ENCODE peak calls at places on chromosomes 6 and 20, in seven cellular contexts. One of them, this sample, is unnamed.
A peak's percentile ranks its signal among the peaks of the same experiment; 100 is the strongest.

GRCh38 chr6:166736606-166737005 is 109.6 kb upstream of the RPS6KA2 start:
- DNase-seq in A673: peak; percentile 85
- DNase-seq in DMS153: peak; percentile 24
- DNase-seq in neural crest cell: no peak
- DNase-seq in stimulated activated CD8-positive, alpha-beta memory T cell treated with anti-CD3 and anti-CD28 coated beads, Interleukin-15, amount 100 ng/mL, for 24 hours: no peak
- DNase-seq in C1 segment of cervical spinal cord: no peak
- DNase-seq in cardiac fibroblast: peak; percentile 70
- DNase-seq in this sample: peak; percentile 79

GRCh38 chr20:59317332-59317731 is 16.9 kb downstream of the EDN3 start:
- DNase-seq in A673: no peak
- DNase-seq in DMS153: no peak
- DNase-seq in neural crest cell: no peak
- DNase-seq in stimulated activated CD8-positive, alpha-beta memory T cell treated with anti-CD3 and anti-CD28 coated beads, Interleukin-15, amount 100 ng/mL, for 24 hours: no peak
- DNase-seq in C1 segment of cervical spinal cord: no peak
- DNase-seq in cardiac fibroblast: no peak
- DNase-seq in this sample: no peak

GRCh38 chr20:59013959-59014608 is 5.1 kb upstream of the TUBB1 start:
- DNase-seq in A673: no peak
- DNase-seq in DMS153: no peak
- DNase-seq in neural crest cell: no peak
- DNase-seq in stimulated activated CD8-positive, alpha-beta memory T cell treated with anti-CD3 and anti-CD28 coated beads, Interleukin-15, amount 100 ng/mL, for 24 hours: no peak
- DNase-seq in C1 segment of cervical spinal cord: no peak
- DNase-seq in cardiac fibroblast: peak; percentile 83
- DNase-seq in this sample: no peak

GRCh38 chr6:22709804-22710203 is 140.4 kb downstream of the HDGFL1 start:
- DNase-seq in A673: no peak
- DNase-seq in DMS153: no peak
- DNase-seq in neural crest cell: no peak
- DNase-seq in stimulated activated CD8-positive, alpha-beta memory T cell treated with anti-CD3 and anti-CD28 coated beads, Interleukin-15, amount 100 ng/mL, for 24 hours: no peak
- DNase-seq in C1 segment of cervical spinal cord: no peak
- DNase-seq in cardiac fibroblast: no peak
- DNase-seq in this sample: no peak

GRCh38 chr20:56995635-56996075 is 270.8 kb downstream of the BMP7 start:
- DNase-seq in A673: peak; percentile 17
- DNase-seq in DMS153: no peak
- DNase-seq in neural crest cell: peak; percentile 47
- DNase-seq in stimulated activated CD8-positive, alpha-beta memory T cell treated with anti-CD3 and anti-CD28 coated beads, Interleukin-15, amount 100 ng/mL, for 24 hours: no peak
- DNase-seq in C1 segment of cervical spinal cord: no peak
- DNase-seq in cardiac fibroblast: no peak
- DNase-seq in this sample: no peak

GRCh38 chr20:60206259-60206658 is 248.0 kb downstream of the CDH26 start:
- DNase-seq in A673: peak; percentile 82
- DNase-seq in DMS153: peak; percentile 6
- DNase-seq in neural crest cell: peak; percentile 20
- DNase-seq in stimulated activated CD8-positive, alpha-beta memory T cell treated with anti-CD3 and anti-CD28 coated beads, Interleukin-15, amount 100 ng/mL, for 24 hours: no peak
- DNase-seq in C1 segment of cervical spinal cord: no peak
- DNase-seq in cardiac fibroblast: peak; percentile 54
- DNase-seq in this sample: peak; percentile 57

GRCh38 chr6:93549868-93550267 is 130.5 kb upstream of the EPHA7 start:
- DNase-seq in A673: no peak
- DNase-seq in DMS153: no peak
- DNase-seq in neural crest cell: no peak
- DNase-seq in stimulated activated CD8-positive, alpha-beta memory T cell treated with anti-CD3 and anti-CD28 coated beads, Interleukin-15, amount 100 ng/mL, for 24 hours: no peak
- DNase-seq in C1 segment of cervical spinal cord: no peak
- DNase-seq in cardiac fibroblast: no peak
- DNase-seq in this sample: no peak

GRCh38 chr6:42925248-42925857 is 3.9 kb upstream of the CNPY3 start:
- DNase-seq in A673: no peak
- DNase-seq in DMS153: no peak
- DNase-seq in neural crest cell: no peak
- DNase-seq in stimulated activated CD8-positive, alpha-beta memory T cell treated with anti-CD3 and anti-CD28 coated beads, Interleukin-15, amount 100 ng/mL, for 24 hours: no peak
- DNase-seq in C1 segment of cervical spinal cord: no peak
- DNase-seq in cardiac fibroblast: no peak
- DNase-seq in this sample: no peak

GRCh38 chr6:20411953-20412352 is 10.3 kb downstream of the E2F3 start:
- DNase-seq in A673: no peak
- DNase-seq in DMS153: no peak
- DNase-seq in neural crest cell: no peak
- DNase-seq in stimulated activated CD8-positive, alpha-beta memory T cell treated with anti-CD3 and anti-CD28 coated beads, Interleukin-15, amount 100 ng/mL, for 24 hours: no peak
- DNase-seq in C1 segment of cervical spinal cord: no peak
- DNase-seq in cardiac fibroblast: no peak
- DNase-seq in this sample: no peak

GRCh38 chr6:44022671-44023352 is 104.4 kb downstream of the MRPL14 start:
- DNase-seq in A673: no peak
- DNase-seq in DMS153: no peak
- DNase-seq in neural crest cell: no peak
- DNase-seq in stimulated activated CD8-positive, alpha-beta memory T cell treated with anti-CD3 and anti-CD28 coated beads, Interleukin-15, amount 100 ng/mL, for 24 hours: no peak
- DNase-seq in C1 segment of cervical spinal cord: no peak
- DNase-seq in cardiac fibroblast: no peak
- DNase-seq in this sample: no peak

GRCh38 chr6:76490456-76490855 is 418.0 kb upstream of the IMPG1 start:
- DNase-seq in A673: no peak
- DNase-seq in DMS153: no peak
- DNase-seq in neural crest cell: no peak
- DNase-seq in stimulated activated CD8-positive, alpha-beta memory T cell treated with anti-CD3 and anti-CD28 coated beads, Interleukin-15, amount 100 ng/mL, for 24 hours: no peak
- DNase-seq in C1 segment of cervical spinal cord: no peak
- DNase-seq in cardiac fibroblast: no peak
- DNase-seq in this sample: no peak

GRCh38 chr6:75437451-75438185 is 56.0 kb downstream of the FILIP1 start:
- DNase-seq in A673: no peak
- DNase-seq in DMS153: no peak
- DNase-seq in neural crest cell: no peak
- DNase-seq in stimulated activated CD8-positive, alpha-beta memory T cell treated with anti-CD3 and anti-CD28 coated beads, Interleukin-15, amount 100 ng/mL, for 24 hours: no peak
- DNase-seq in C1 segment of cervical spinal cord: no peak
- DNase-seq in cardiac fibroblast: peak; percentile 82
- DNase-seq in this sample: no peak

GRCh38 chr6:84766118-84766683 is 1.8 kb upstream of the TBX18 start:
- DNase-seq in A673: no peak
- DNase-seq in DMS153: no peak
- DNase-seq in neural crest cell: no peak
- DNase-seq in stimulated activated CD8-positive, alpha-beta memory T cell treated with anti-CD3 and anti-CD28 coated beads, Interleukin-15, amount 100 ng/mL, for 24 hours: no peak
- DNase-seq in C1 segment of cervical spinal cord: no peak
- DNase-seq in cardiac fibroblast: no peak
- DNase-seq in this sample: no peak

GRCh38 chr6:46000905-46001304 is 14.8 kb downstream of the CLIC5 start:
- DNase-seq in A673: no peak
- DNase-seq in DMS153: no peak
- DNase-seq in neural crest cell: no peak
- DNase-seq in stimulated activated CD8-positive, alpha-beta memory T cell treated with anti-CD3 and anti-CD28 coated beads, Interleukin-15, amount 100 ng/mL, for 24 hours: no peak
- DNase-seq in C1 segment of cervical spinal cord: no peak
- DNase-seq in cardiac fibroblast: no peak
- DNase-seq in this sample: no peak

GRCh38 chr20:34680586-34680985 is 3.7 kb upstream of the PIGU start:
- DNase-seq in A673: no peak
- DNase-seq in DMS153: no peak
- DNase-seq in neural crest cell: no peak
- DNase-seq in stimulated activated CD8-positive, alpha-beta memory T cell treated with anti-CD3 and anti-CD28 coated beads, Interleukin-15, amount 100 ng/mL, for 24 hours: no peak
- DNase-seq in C1 segment of cervical spinal cord: no peak
- DNase-seq in cardiac fibroblast: peak; percentile 21
- DNase-seq in this sample: no peak

GRCh38 chr6:72042088-72042487 is 155.7 kb downstream of the RIMS1 start:
- DNase-seq in A673: peak; percentile 23
- DNase-seq in DMS153: peak; percentile 19
- DNase-seq in neural crest cell: no peak
- DNase-seq in stimulated activated CD8-positive, alpha-beta memory T cell treated with anti-CD3 and anti-CD28 coated beads, Interleukin-15, amount 100 ng/mL, for 24 hours: no peak
- DNase-seq in C1 segment of cervical spinal cord: no peak
- DNase-seq in cardiac fibroblast: peak; percentile 3
- DNase-seq in this sample: peak; percentile 19

GRCh38 chr6:75504902-75505233 is 11.3 kb upstream of the FILIP1 start:
- DNase-seq in A673: peak; percentile 38
- DNase-seq in DMS153: no peak
- DNase-seq in neural crest cell: no peak
- DNase-seq in stimulated activated CD8-positive, alpha-beta memory T cell treated with anti-CD3 and anti-CD28 coated beads, Interleukin-15, amount 100 ng/mL, for 24 hours: no peak
- DNase-seq in C1 segment of cervical spinal cord: no peak
- DNase-seq in cardiac fibroblast: peak; percentile 62
- DNase-seq in this sample: no peak

GRCh38 chr20:18416478-18416877 is 50.4 kb downstream of the DZANK1 start:
- DNase-seq in A673: no peak
- DNase-seq in DMS153: no peak
- DNase-seq in neural crest cell: no peak
- DNase-seq in stimulated activated CD8-positive, alpha-beta memory T cell treated with anti-CD3 and anti-CD28 coated beads, Interleukin-15, amount 100 ng/mL, for 24 hours: no peak
- DNase-seq in C1 segment of cervical spinal cord: no peak
- DNase-seq in cardiac fibroblast: no peak
- DNase-seq in this sample: no peak

GRCh38 chr6:108068618-108069017 is 5.9 kb downstream of the OSTM1 start:
- DNase-seq in A673: no peak
- DNase-seq in DMS153: no peak
- DNase-seq in neural crest cell: no peak
- DNase-seq in stimulated activated CD8-positive, alpha-beta memory T cell treated with anti-CD3 and anti-CD28 coated beads, Interleukin-15, amount 100 ng/mL, for 24 hours: no peak
- DNase-seq in C1 segment of cervical spinal cord: no peak
- DNase-seq in cardiac fibroblast: no peak
- DNase-seq in this sample: no peak

GRCh38 chr6:21438237-21438985 is 155.1 kb upstream of the SOX4 start:
- DNase-seq in A673: no peak
- DNase-seq in DMS153: no peak
- DNase-seq in neural crest cell: no peak
- DNase-seq in stimulated activated CD8-positive, alpha-beta memory T cell treated with anti-CD3 and anti-CD28 coated beads, Interleukin-15, amount 100 ng/mL, for 24 hours: no peak
- DNase-seq in C1 segment of cervical spinal cord: no peak
- DNase-seq in cardiac fibroblast: peak; percentile 7
- DNase-seq in this sample: no peak

GRCh38 chr6:154157082-154157481 is 118.0 kb downstream of the OPRM1 start:
- DNase-seq in A673: no peak
- DNase-seq in DMS153: no peak
- DNase-seq in neural crest cell: no peak
- DNase-seq in stimulated activated CD8-positive, alpha-beta memory T cell treated with anti-CD3 and anti-CD28 coated beads, Interleukin-15, amount 100 ng/mL, for 24 hours: no peak
- DNase-seq in C1 segment of cervical spinal cord: no peak
- DNase-seq in cardiac fibroblast: no peak
- DNase-seq in this sample: no peak

GRCh38 chr20:43752561-43753301 is 25.9 kb upstream of the GTSF1L start:
- DNase-seq in A673: no peak
- DNase-seq in DMS153: no peak
- DNase-seq in neural crest cell: no peak
- DNase-seq in stimulated activated CD8-positive, alpha-beta memory T cell treated with anti-CD3 and anti-CD28 coated beads, Interleukin-15, amount 100 ng/mL, for 24 hours: no peak
- DNase-seq in C1 segment of cervical spinal cord: peak; percentile 1
- DNase-seq in cardiac fibroblast: peak; percentile 94
- DNase-seq in this sample: no peak

GRCh38 chr20:25408890-25409289 is 1.4 kb downstream of the GINS1 start:
- DNase-seq in A673: no peak
- DNase-seq in DMS153: no peak
- DNase-seq in neural crest cell: no peak
- DNase-seq in stimulated activated CD8-positive, alpha-beta memory T cell treated with anti-CD3 and anti-CD28 coated beads, Interleukin-15, amount 100 ng/mL, for 24 hours: no peak
- DNase-seq in C1 segment of cervical spinal cord: no peak
- DNase-seq in cardiac fibroblast: no peak
- DNase-seq in this sample: no peak

GRCh38 chr6:28953039-28953872 is 29.5 kb upstream of the TRIM27 start:
- DNase-seq in A673: peak; percentile 87
- DNase-seq in DMS153: peak; percentile 31
- DNase-seq in neural crest cell: peak; percentile 44
- DNase-seq in stimulated activated CD8-positive, alpha-beta memory T cell treated with anti-CD3 and anti-CD28 coated beads, Interleukin-15, amount 100 ng/mL, for 24 hours: peak; percentile 28
- DNase-seq in C1 segment of cervical spinal cord: no peak
- DNase-seq in cardiac fibroblast: peak; percentile 85
- DNase-seq in this sample: peak; percentile 77

This sample was measured in SW 1271.